ENCODE peak calls at places on chromosomes 16 and 17, in seven cellular contexts. N, G, T, Z, C, W and S are unnamed samples.

GRCh38 chr16:31177136-31177535 is 2.8 kb upstream of the FUS start:
- DNase-seq in N (peak; percentile 47), G (no peak), T (no peak), Z (no peak), C (peak; percentile 78), W (no peak), S (no peak)

GRCh38 chr16:24534634-24535033 is 4.7 kb upstream of the RBBP6 start:
- DNase-seq in N (no peak), G (no peak), T (no peak), Z (no peak), C (no peak), W (no peak), S (no peak)

GRCh38 chr16:88977028-88977844 is at the start of gene CBFA2T3:
- DNase-seq in N (no peak), G (peak; percentile 62), T (no peak), Z (no peak), C (peak; percentile 76), W (peak; percentile 30), S (no peak)

GRCh38 chr17:64783556-64784352 is 121.6 kb upstream of the SMURF2 start:
- DNase-seq in N (no peak), G (no peak), T (no peak), Z (no peak), C (no peak), W (no peak), S (no peak)

GRCh38 chr16:14600164-14600563 is 29.9 kb downstream of the PARN start:
- DNase-seq in N (no peak), G (peak; percentile 23), T (no peak), Z (peak; percentile 18), C (no peak), W (no peak), S (no peak)

GRCh38 chr17:15885770-15886169 is 59.2 kb upstream of the ADORA2B start:
- DNase-seq in N (no peak), G (no peak), T (no peak), Z (no peak), C (no peak), W (no peak), S (no peak)

GRCh38 chr16:56356276-56357241 is 68.8 kb downstream of the AMFR start:
- DNase-seq in N (peak; percentile 42), G (peak; percentile 73), T (peak; percentile 87), Z (peak; percentile 93), C (peak; percentile 75), W (peak; percentile 60), S (peak; percentile 96)

GRCh38 chr16:77306050-77306616 is 106.9 kb downstream of the SYCE1L start:
- DNase-seq in N (no peak), G (no peak), T (no peak), Z (no peak), C (no peak), W (no peak), S (no peak)

GRCh38 chr17:6509295-6509771 is 47.0 kb downstream of the PITPNM3 start:
- DNase-seq in N (no peak), G (no peak), T (no peak), Z (no peak), C (no peak), W (no peak), S (no peak)

GRCh38 chr16:53309457-53309856 is 124.8 kb upstream of the RBL2 start:
- DNase-seq in N (no peak), G (no peak), T (no peak), Z (no peak), C (no peak), W (no peak), S (no peak)

GRCh38 chr17:14091367-14091766 is 22.1 kb downstream of the COX10 start:
- DNase-seq in N (no peak), G (no peak), T (no peak), Z (no peak), C (no peak), W (no peak), S (no peak)

GRCh38 chr16:68194263-68194662 is 41.7 kb downstream of the ESRP2 start:
- DNase-seq in N (no peak), G (no peak), T (no peak), Z (no peak), C (no peak), W (no peak), S (no peak)

GRCh38 chr17:60293580-60294335 is 98.2 kb downstream of the USP32 start:
- DNase-seq in N (no peak), G (no peak), T (no peak), Z (no peak), C (no peak), W (no peak), S (no peak)

GRCh38 chr17:35088647-35088910 is 25.1 kb upstream of the RFFL start:
- DNase-seq in N (no peak), G (no peak), T (no peak), Z (no peak), C (no peak), W (peak; percentile 24), S (no peak)

GRCh38 chr17:57566724-57567123 is 178.4 kb downstream of the CCDC182 start:
- DNase-seq in N (no peak), G (no peak), T (no peak), Z (no peak), C (no peak), W (no peak), S (no peak)

GRCh38 chr17:79113699-79114098 is 39.1 kb downstream of the ENGASE start:
- DNase-seq in N (no peak), G (no peak), T (no peak), Z (no peak), C (no peak), W (no peak), S (no peak)

GRCh38 chr16:64907844-64908243 is 214.0 kb downstream of the CDH11 start:
- DNase-seq in N (no peak), G (no peak), T (no peak), Z (no peak), C (no peak), W (no peak), S (no peak)

GRCh38 chr17:82407255-82407654 is 10.9 kb upstream of the HEXD start:
- DNase-seq in N (no peak), G (no peak), T (no peak), Z (peak; percentile 85), C (no peak), W (no peak), S (no peak)

GRCh38 chr16:55478827-55479559 is at the start of gene MMP2:
- DNase-seq in N (no peak), G (no peak), T (no peak), Z (peak; percentile 48), C (peak; percentile 47), W (no peak), S (no peak)

GRCh38 chr17:73156166-73156840 is 8.5 kb upstream of the SSTR2 start:
- DNase-seq in N (peak; percentile 47), G (peak; percentile 63), T (peak; percentile 95), Z (peak; percentile 95), C (peak; percentile 59), W (no peak), S (peak; percentile 50)

GRCh38 chr17:34706029-34706428 is 126.6 kb downstream of the TMEM132E start:
- DNase-seq in N (no peak), G (no peak), T (no peak), Z (no peak), C (no peak), W (no peak), S (no peak)

GRCh38 chr16:69087161-69087581 is 18.3 kb upstream of the HAS3 start:
- DNase-seq in N (no peak), G (no peak), T (no peak), Z (no peak), C (peak; percentile 64), W (no peak), S (no peak)